ENCODE peak calls at places on chromosomes 11 and 22, in six cellular contexts. S is dorsolateral prefrontal cortex, M is coronary artery, C is adrenal gland, X is AG09309, E is IMR-90. G is an unnamed sample.

GRCh38 chr22:46007848-46008261 is 30.9 kb upstream of the WNT7B start:
- DNase-seq in C (no peak), X (peak), M (peak), S (no peak), E (peak), G (no peak)

GRCh38 chr11:121892131-121892681 is 223.8 kb downstream of the BLID start:
- DNase-seq in S (no peak), E (peak), X (peak), M (no peak), C (peak), G (peak)

GRCh38 chr11:59208956-59209355 is 3.8 kb downstream of the MPEG1 start:
- DNase-seq in M (no peak), S (no peak), X (no peak), E (peak), C (no peak), G (no peak)

GRCh38 chr22:48444320-48445112 is 1383.2 kb downstream of the BRD1 start:
- DNase-seq in C (no peak), M (no peak), E (no peak), X (no peak), S (no peak), G (no peak)

GRCh38 chr22:31103111-31103510 is 4.3 kb downstream of the SELENOM start:
- DNase-seq in E (no peak), M (no peak), C (no peak), X (no peak), S (no peak), G (no peak)

GRCh38 chr22:44196731-44197131 is 16.0 kb downstream of the PARVG start:
- DNase-seq in S (peak), X (no peak), E (no peak), M (no peak), C (no peak), G (no peak)

GRCh38 chr22:24431309-24432034 is 4.1 kb downstream of the ADORA2A start:
- DNase-seq in E (no peak), C (no peak), S (peak), X (no peak), M (no peak), G (no peak)

GRCh38 chr22:46071451-46072029 is 78.8 kb upstream of the PPARA start:
- DNase-seq in X (peak), M (peak), S (peak), E (peak), C (peak), G (peak)

GRCh38 chr22:27492566-27493201 is 308.9 kb downstream of the MN1 start:
- DNase-seq in M (no peak), C (no peak), S (no peak), E (no peak), X (no peak), G (no peak)

GRCh38 chr11:61541568-61541967 is 33.0 kb downstream of the LRRC10B start:
- DNase-seq in E (peak), C (no peak), X (peak), S (no peak), M (no peak), G (no peak)

GRCh38 chr22:19287889-19288288 is 3.6 kb downstream of the CLTCL1 start:
- DNase-seq in X (peak), M (no peak), C (no peak), E (peak), S (no peak), G (no peak)

GRCh38 chr11:125301301-125301700 is 136.8 kb downstream of the PKNOX2 start:
- DNase-seq in C (no peak), E (no peak), S (no peak), M (no peak), X (no peak), G (no peak)

GRCh38 chr11:45927684-45928413 is 5.4 kb downstream of the LARGE2 start:
- DNase-seq in C (no peak), X (no peak), E (no peak), M (peak), S (no peak), G (no peak)

GRCh38 chr11:107478922-107479321 is 21.3 kb upstream of the CWF19L2 start:
- DNase-seq in S (no peak), X (no peak), M (no peak), C (no peak), E (peak), G (no peak)

GRCh38 chr11:57249384-57250319 is 12.6 kb upstream of the APLNR start:
- DNase-seq in M (no peak), C (peak), S (peak), E (peak), X (peak), G (no peak)
- TF ChIP-seq CTCF in M (peak), C (peak), S (peak), E (peak), X (peak), G (peak)

DNA sequence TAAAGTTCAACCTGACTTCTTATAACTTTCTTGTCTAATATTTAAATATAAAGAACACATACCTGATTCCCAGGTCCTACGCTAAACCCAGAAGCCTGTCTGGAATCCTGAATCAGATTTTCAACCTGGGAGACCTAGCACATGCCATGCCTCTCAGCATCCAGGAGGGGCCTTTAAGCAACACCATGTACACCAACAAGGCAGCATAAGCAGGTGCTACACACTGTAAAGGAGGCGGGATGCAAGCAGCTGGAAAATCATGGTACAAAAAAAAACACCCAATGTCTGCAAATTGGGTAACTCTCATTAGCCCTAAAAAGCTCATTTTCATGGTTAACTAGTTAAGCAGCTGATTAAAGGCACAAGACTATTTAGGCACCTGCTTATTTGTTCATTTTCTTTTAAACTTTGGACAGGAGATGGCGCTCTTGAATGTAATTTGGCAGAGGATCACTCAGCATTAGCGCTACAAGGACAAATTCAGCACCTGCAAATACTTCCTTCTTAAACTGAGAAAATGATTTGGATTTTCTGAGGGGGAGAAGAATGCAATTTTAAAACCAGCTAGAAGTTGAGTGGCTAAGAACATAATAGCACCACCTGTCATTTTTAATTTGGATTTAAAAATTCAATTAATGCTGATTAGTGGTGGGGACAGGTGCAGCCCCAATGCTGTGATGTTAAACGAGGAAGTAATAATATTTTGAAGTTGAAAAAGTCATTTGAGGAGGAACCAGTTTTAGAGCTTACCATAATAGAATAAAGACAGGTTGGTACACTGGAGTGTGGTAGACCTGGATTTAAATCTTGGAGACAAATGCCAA is 104.0 kb downstream of the FAR1 start:
- DNase-seq in E (peak), M (no peak), S (no peak), C (peak), X (peak), G (no peak)
- TF ChIP-seq CTCF in E (peak), M (no peak), S (peak), C (peak), X (peak), G (peak)

GRCh38 chr22:17009640-17010291 is 1.7 kb upstream of the GAB4 start:
- DNase-seq in E (no peak), M (no peak), S (no peak), X (no peak), C (no peak), G (no peak)
- TF ChIP-seq CTCF in E (no peak), M (no peak), S (no peak), X (no peak), C (no peak), G (no peak)

GRCh38 chr22:17742528-17742902 is 31.8 kb downstream of the BID start:
- DNase-seq in X (no peak), C (peak), M (no peak), E (peak), S (peak), G (no peak)
- TF ChIP-seq CTCF in X (peak), C (peak), M (peak), E (peak), S (peak), G (peak)

GRCh38 chr11:86746509-86746908 is 53.8 kb upstream of the PRSS23 start:
- DNase-seq in E (no peak), M (no peak), X (no peak), S (no peak), C (no peak), G (no peak)

GRCh38 chr11:86748296-86748695 is 52.0 kb upstream of the PRSS23 start:
- DNase-seq in S (no peak), C (no peak), E (no peak), M (no peak), X (peak), G (no peak)

GRCh38 chr11:86747801-86748200 is 52.5 kb upstream of the PRSS23 start:
- DNase-seq in E (no peak), C (no peak), X (no peak), S (no peak), M (no peak), G (no peak)

GRCh38 chr11:86749376-86749775 is 51.0 kb upstream of the PRSS23 start:
- DNase-seq in E (no peak), M (no peak), S (no peak), X (no peak), C (no peak), G (no peak)

DNA sequence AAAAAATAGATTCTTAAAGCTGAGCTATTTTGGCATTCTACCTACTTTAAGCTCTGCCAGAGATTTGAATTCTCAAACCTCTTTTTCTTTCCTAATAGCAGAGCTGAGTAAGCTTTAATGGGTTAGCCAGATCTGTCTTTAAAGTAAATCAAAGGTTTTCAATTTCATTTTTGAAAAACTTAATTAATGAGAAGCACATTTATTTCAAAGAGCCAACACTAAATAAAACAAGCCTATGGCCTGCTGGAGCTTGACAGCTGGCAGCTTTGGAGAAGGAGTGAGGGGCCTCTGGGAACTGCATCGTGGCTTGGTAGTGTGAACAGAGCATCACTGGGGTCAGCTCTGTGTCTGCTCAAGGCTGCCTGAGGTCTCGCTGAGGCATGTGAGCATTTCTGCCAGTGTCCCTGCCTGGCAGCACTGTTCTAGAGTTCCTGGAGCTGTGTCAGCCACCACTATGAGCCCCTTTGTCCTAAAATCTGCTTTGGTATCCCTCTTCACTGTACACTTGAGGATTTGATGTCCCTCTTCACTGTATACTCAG is 50.4 kb upstream of the PRSS23 start:
- DNase-seq in C (no peak), E (no peak), M (no peak), X (no peak), S (no peak), G (no peak)
- TF ChIP-seq CTCF in C (no peak), E (no peak), M (no peak), X (no peak), S (no peak), G (no peak)

GRCh38 chr22:50141891-50142363 is 28.6 kb upstream of the PANX2 start:
- DNase-seq in E (peak), S (no peak), C (no peak), M (peak), X (no peak), G (no peak)
- TF ChIP-seq CTCF in E (peak), S (no peak), C (no peak), M (no peak), X (no peak), G (peak)

GRCh38 chr11:63747006-63747405 is 21.6 kb downstream of the ZFTA start:
- DNase-seq in E (peak), S (no peak), C (no peak), M (no peak), X (no peak), G (no peak)

GRCh38 chr11:63749624-63750023 is 19.0 kb downstream of the ZFTA start:
- DNase-seq in C (no peak), S (no peak), M (no peak), E (no peak), X (no peak), G (no peak)

GRCh38 chr11:63745304-63746170 is 23.0 kb downstream of the ZFTA start:
- DNase-seq in M (no peak), C (no peak), E (no peak), X (no peak), S (no peak), G (no peak)
- TF ChIP-seq CTCF in M (no peak), C (no peak), E (no peak), X (no peak), S (peak), G (peak)